ENCODE peak calls at places on chromosomes 2 and 18, in four cellular contexts. Q, L, I and B are unnamed samples.

GRCh38 chr2:101133492-101134101 is 17.6 kb downstream of the TBC1D8 start:
- DNase-seq in L (no peak), I (no peak), Q (no peak), B (no peak)

GRCh38 chr2:101793277-101793969 is 95.9 kb downstream of the MAP4K4 start:
- DNase-seq in Q (peak; percentile 33), I (no peak), L (no peak), B (no peak)

GRCh38 chr2:226398580-226398979 is 401.0 kb downstream of the IRS1 start:
- DNase-seq in I (no peak), Q (peak; percentile 52), L (no peak), B (no peak)

GRCh38 chr2:80429251-80429650 is 124.7 kb upstream of the LRRTM1 start:
- DNase-seq in I (no peak), Q (no peak), L (no peak), B (no peak)

GRCh38 chr2:45962522-45962921 is 311.0 kb downstream of the PRKCE start:
- DNase-seq in I (peak; percentile 36), Q (peak; percentile 66), L (peak; percentile 53), B (no peak)

GRCh38 chr2:70936165-70936978 is 672 bp downstream of the ATP6V1B1 start:
- DNase-seq in L (no peak), I (no peak), Q (no peak), B (no peak)

GRCh38 chr2:149908731-149909690 is 321.4 kb upstream of the MMADHC start:
- DNase-seq in Q (peak; percentile 43), L (no peak), I (no peak), B (no peak)

GRCh38 chr2:42383855-42384530 is 23.0 kb upstream of the COX7A2L start:
- DNase-seq in Q (no peak), L (no peak), I (no peak), B (no peak)

GRCh38 chr2:47056374-47056773 is 98.7 kb downstream of the STPG4 start:
- DNase-seq in L (peak; percentile 86), Q (peak; percentile 86), I (no peak), B (no peak)

GRCh38 chr2:6970976-6971480 is 53.8 kb downstream of the RNF144A start:
- DNase-seq in I (no peak), Q (no peak), L (no peak), B (no peak)

GRCh38 chr2:72293620-72294019 is 146.0 kb upstream of the CYP26B1 start:
- DNase-seq in I (no peak), L (no peak), Q (peak; percentile 11), B (no peak)

GRCh38 chr2:28096421-28096820 is 205.9 kb downstream of the BABAM2 start:
- DNase-seq in Q (no peak), I (no peak), L (no peak), B (no peak)

GRCh38 chr2:173217106-173217840 is 137.4 kb upstream of the CDCA7 start:
- DNase-seq in I (no peak), Q (no peak), L (no peak), B (no peak)

GRCh38 chr18:69954719-69955118 is 7.0 kb upstream of the CD226 start:
- DNase-seq in Q (no peak), I (no peak), L (no peak), B (no peak)

GRCh38 chr18:46333371-46334199 is 229.4 kb downstream of the HAUS1 start:
- DNase-seq in I (peak; percentile 31), Q (no peak), L (no peak), B (no peak)

GRCh38 chr2:110858993-110859770 is 126.8 kb downstream of the ACOXL start:
- DNase-seq in I (no peak), Q (no peak), L (no peak), B (no peak)
- H3K4me3 ChIP-seq in I (no peak overlapping the region), Q (no peak overlapping the region), L (no peak overlapping the region), B (no peak overlapping the region)

DNA sequence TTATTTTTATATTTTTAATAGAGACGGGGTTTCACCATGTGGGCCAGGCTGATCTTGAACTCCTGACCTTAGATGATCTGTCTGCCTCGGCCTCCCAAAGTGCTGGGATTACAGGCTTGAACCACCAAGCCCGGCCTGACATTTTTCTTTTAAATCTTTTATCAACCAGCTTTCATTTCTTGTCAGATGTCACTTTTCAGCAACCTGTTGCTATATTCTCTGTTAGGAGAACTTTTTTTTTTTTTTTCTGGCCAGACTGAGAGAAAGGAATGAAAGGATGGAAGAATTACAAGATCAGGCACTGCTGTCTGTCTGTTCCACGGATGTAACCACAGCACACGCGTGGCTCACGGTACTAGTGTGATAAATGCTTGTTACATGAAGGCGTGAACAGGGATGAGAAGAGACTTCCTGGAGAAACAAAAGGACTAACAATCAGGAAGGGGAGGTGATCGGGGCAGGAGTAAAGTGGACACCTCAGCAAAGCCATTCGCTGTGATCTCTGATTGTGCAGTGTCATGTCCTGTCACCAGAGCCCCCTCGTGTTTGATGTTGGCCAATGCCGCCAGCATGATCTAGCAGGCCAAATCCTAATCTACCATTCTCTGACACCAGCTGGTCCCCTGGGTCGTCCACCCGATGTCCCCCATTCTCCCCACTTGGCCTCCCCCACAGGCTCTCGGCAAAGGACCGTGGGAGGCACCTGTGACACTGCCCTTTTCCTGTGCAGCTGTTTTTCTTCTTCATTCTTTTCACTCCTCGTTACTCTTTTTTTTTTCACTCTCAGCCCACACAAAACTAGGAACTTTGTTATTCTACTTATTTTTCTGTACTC is 146.6 kb downstream of the TGIF1 start:
- DNase-seq in L (no peak), Q (peak; percentile 36), I (peak; percentile 40), B (no peak)
- H3K4me3 ChIP-seq in L (no peak overlapping the region), Q (no peak overlapping the region), I (peak overlapping the region; percentile 68), B (no peak overlapping the region)

GRCh38 chr2:230582851-230583283 is 129.8 kb upstream of the CAB39 start:
- DNase-seq in L (peak; percentile 10), Q (peak; percentile 64), I (no peak), B (peak; percentile 13)
- H3K4me3 ChIP-seq in L (no peak overlapping the region), Q (no peak overlapping the region), I (no peak overlapping the region), B (no peak overlapping the region)

DNA sequence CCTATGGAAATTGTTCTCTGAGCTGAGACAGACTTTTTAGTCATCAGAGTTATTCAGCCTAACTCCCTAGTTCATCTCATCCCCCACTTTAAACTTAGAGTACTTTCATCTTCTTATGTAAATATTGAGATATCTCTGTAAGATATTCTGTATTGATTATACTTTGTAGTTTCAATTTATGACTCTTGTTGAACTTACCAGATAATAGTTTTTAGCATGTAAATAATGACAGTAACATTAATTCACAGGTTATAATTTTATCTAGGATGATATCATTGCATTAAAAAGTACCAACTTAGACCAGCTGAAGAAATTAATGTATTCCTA is 14.8 kb upstream of the EIF2AK2 start:
- DNase-seq in I (no peak), L (no peak), Q (no peak), B (no peak)
- H3K4me3 ChIP-seq in I (no peak overlapping the region), L (no peak overlapping the region), Q (no peak overlapping the region), B (no peak overlapping the region)

GRCh38 chr2:241161646-241162281 is 11.5 kb downstream of the PPP1R7 start:
- DNase-seq in L (peak; percentile 59), I (peak; percentile 57), Q (peak; percentile 86), B (no peak)
- H3K4me3 ChIP-seq in L (no peak overlapping the region), I (no peak overlapping the region), Q (no peak overlapping the region), B (no peak overlapping the region)

DNA sequence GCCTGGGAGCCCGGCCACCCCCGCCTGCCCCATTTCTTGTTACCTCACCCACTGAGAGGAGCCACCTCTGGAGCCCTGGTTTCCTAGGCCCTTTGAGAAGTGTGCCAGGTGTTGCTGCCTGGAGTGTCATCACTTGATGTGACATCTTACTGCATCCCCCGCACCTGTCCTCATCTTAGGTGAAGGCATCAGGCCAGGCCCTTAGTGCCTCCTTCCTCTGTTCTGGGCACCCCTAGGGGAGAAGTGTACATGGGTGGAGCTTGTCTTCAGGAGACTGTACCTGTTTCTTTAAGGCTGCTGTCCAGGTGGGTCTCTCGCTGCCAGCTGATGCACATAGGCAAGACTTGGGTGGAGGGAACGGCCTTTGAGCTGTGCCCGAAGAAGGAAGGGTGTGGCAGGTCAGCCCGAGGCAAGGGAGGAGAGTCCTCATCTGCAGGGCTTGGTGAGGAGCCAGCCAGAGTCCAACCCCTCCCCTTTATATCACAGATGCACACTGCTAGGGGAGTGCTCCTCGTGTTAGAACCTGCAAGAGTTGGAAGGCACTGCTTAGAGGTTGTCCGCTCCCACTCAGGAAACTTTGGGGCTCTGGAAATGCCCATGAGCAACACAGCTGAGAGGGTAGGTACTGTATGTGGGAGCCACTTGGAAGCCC is 45.9 kb downstream of the NCK2 start:
- DNase-seq in Q (no peak), I (no peak), L (no peak), B (peak; percentile 64)
- H3K4me3 ChIP-seq in Q (no peak overlapping the region), I (no peak overlapping the region), L (no peak overlapping the region), B (peak overlapping the region; percentile 54)

DNA sequence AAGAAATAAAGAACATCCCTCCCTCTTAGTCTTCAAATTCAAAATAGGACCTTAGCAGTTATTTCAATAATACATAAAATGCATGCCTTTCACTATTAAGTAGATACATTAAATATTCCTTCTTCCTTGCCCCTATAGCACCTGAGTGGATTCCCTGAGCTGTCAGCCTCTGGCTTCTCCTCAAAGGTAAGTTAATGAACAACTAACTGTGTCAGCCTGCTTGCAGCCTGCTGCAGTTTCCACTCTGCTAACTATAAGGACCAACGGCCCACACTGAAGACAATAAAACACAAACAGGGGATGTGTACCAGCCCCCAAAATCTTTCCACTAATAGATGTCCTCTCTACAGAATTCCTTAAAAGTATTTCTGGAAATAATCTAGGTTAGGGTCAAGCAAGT is 5.0 kb downstream of the KCTD1 start:
- DNase-seq in Q (no peak), L (no peak), I (no peak), B (no peak)
- H3K4me3 ChIP-seq in Q (no peak overlapping the region), L (no peak overlapping the region), I (peak overlapping the region; percentile 1), B (no peak overlapping the region)